ENCODE peak calls at places on chromosomes 1 and 21, in nine cellular contexts. N is CD8-positive, alpha-beta T cell; R is neural progenitor cell; B is fibroblast of lung; X is effector memory CD4-positive, alpha-beta T cell; W is psoas muscle; I is esophagus squamous epithelium; V is pancreas; S is uterus. U is an unnamed sample.

GRCh38 chr1:23341829-23342697 is 2.0 kb downstream of the HNRNPR start:
- DNase-seq in N (no peak), R (no peak), B (peak; percentile 17), X (no peak), W (no peak), I (no peak), V (no peak), S (no peak), U (no peak)

GRCh38 chr1:83026745-83027144 is 972.2 kb downstream of the TTLL7 start:
- DNase-seq in N (no peak), R (no peak), B (peak; percentile 16), X (no peak), W (no peak), I (no peak), V (no peak), S (no peak), U (no peak)

GRCh38 chr1:99858285-99858684 is 8.1 kb downstream of the AGL start:
- DNase-seq in N (no peak), R (no peak), B (no peak), X (no peak), W (no peak), I (no peak), V (no peak), S (no peak), U (no peak)

GRCh38 chr1:37472994-37473393 is 1.4 kb upstream of the ZC3H12A start:
- DNase-seq in N (no peak), R (no peak), B (no peak), X (no peak), W (no peak), I (no peak), V (no peak), S (no peak), U (no peak)

GRCh38 chr1:246602194-246602593 is 35.9 kb downstream of the CNST start:
- DNase-seq in N (no peak), R (no peak), B (peak; percentile 73), X (no peak), W (no peak), I (no peak), V (no peak), S (no peak), U (no peak)

GRCh38 chr1:89598450-89599331 is 34.2 kb upstream of the LRRC8C start:
- DNase-seq in N (no peak), R (peak; percentile 18), B (no peak), X (no peak), W (no peak), I (no peak), V (no peak), S (no peak), U (no peak)

GRCh38 chr1:16905112-16905855 is 9.5 kb downstream of the RNU1-2 start:
- DNase-seq in N (no peak), R (peak; percentile 76), B (peak; percentile 87), X (peak; percentile 30), W (no peak), I (no peak), V (no peak), S (no peak), U (no peak)

GRCh38 chr1:210189426-210189825 is 43.2 kb upstream of the SERTAD4 start:
- DNase-seq in N (no peak), R (no peak), B (no peak), X (no peak), W (no peak), I (no peak), V (no peak), S (no peak), U (no peak)

GRCh38 chr1:54499097-54500029 is 48.7 kb upstream of the ACOT11 start:
- DNase-seq in N (no peak), R (peak; percentile 77), B (peak; percentile 56), X (no peak), W (no peak), I (no peak), V (peak; percentile 67), S (peak; percentile 41), U (no peak)

GRCh38 chr1:215476541-215476940 is 90.6 kb upstream of the KCTD3 start:
- DNase-seq in N (no peak), R (no peak), B (peak; percentile 75), X (no peak), W (no peak), I (no peak), V (no peak), S (no peak), U (no peak)

GRCh38 chr1:41742219-41742618 is 176.5 kb downstream of the HIVEP3 start:
- DNase-seq in N (no peak), R (no peak), B (peak; percentile 89), X (no peak), W (no peak), I (no peak), V (no peak), S (no peak), U (no peak)

GRCh38 chr1:33326690-33327300 is 5.9 kb upstream of the A3GALT2 start:
- DNase-seq in N (no peak), R (no peak), B (no peak), X (no peak), W (peak; percentile 55), I (no peak), V (no peak), S (no peak), U (no peak)

GRCh38 chr1:184499626-184500025 is 112.8 kb downstream of the C1orf21 start:
- DNase-seq in N (no peak), R (peak; percentile 53), B (peak; percentile 35), X (no peak), W (no peak), I (no peak), V (no peak), S (no peak), U (no peak)

GRCh38 chr1:200072636-200073285 is 45.3 kb downstream of the NR5A2 start:
- DNase-seq in N (no peak), R (no peak), B (no peak), X (no peak), W (no peak), I (no peak), V (no peak), S (no peak), U (no peak)

GRCh38 chr1:216846339-216846738 is 123.1 kb upstream of the ESRRG start:
- DNase-seq in N (no peak), R (no peak), B (no peak), X (no peak), W (no peak), I (no peak), V (no peak), S (no peak), U (no peak)

GRCh38 chr1:231338270-231339128 is at the start of gene SPRTN:
- DNase-seq in N (no peak), R (peak; percentile 73), B (no peak), X (no peak), W (no peak), I (no peak), V (no peak), S (no peak), U (no peak)

GRCh38 chr1:168331569-168331968 is 50.9 kb downstream of the TBX19 start:
- DNase-seq in N (no peak), R (no peak), B (no peak), X (no peak), W (no peak), I (no peak), V (no peak), S (no peak), U (no peak)

GRCh38 chr1:246417152-246417812 is 89.8 kb downstream of the SMYD3 start:
- DNase-seq in N (no peak), R (no peak), B (peak; percentile 87), X (no peak), W (no peak), I (no peak), V (no peak), S (no peak), U (no peak)

GRCh38 chr1:167013124-167013900 is 24.2 kb downstream of the MAEL start:
- DNase-seq in N (no peak), R (no peak), B (no peak), X (no peak), W (no peak), I (no peak), V (no peak), S (no peak), U (no peak)

GRCh38 chr21:23963454-23963853 is 1643.8 kb downstream of the MRPL39 start:
- DNase-seq in N (no peak), R (no peak), B (peak; percentile 20), X (no peak), W (no peak), I (no peak), V (no peak), S (no peak), U (no peak)
- H3K9me3 ChIP-seq in N (no peaks in the 10 kb centered on the region), R (no peaks in the 10 kb centered on the region), B (no peaks in the 10 kb centered on the region), X (no peaks in the 10 kb centered on the region), W (no peaks in the 10 kb centered on the region), I (peaks cover 8% of the 10 kb centered on the region), V (no peaks in the 10 kb centered on the region), S (no peaks in the 10 kb centered on the region), U (peaks cover 9% of the 10 kb centered on the region)

GRCh38 chr1:15691434-15692032 is 7.4 kb downstream of the PLEKHM2 start:
- DNase-seq in N (no peak), R (no peak), B (no peak), X (no peak), W (peak; percentile 81), I (no peak), V (peak; percentile 12), S (peak; percentile 38), U (peak; percentile 59)
- H3K27ac ChIP-seq in N (no peak overlapping the region), R (no peak overlapping the region), B (no peak overlapping the region), X (no peak overlapping the region), W (peak overlapping the region; percentile 77), I (peak overlapping the region; percentile 43), V (no peak overlapping the region), S (peak overlapping the region; percentile 39), U (peak overlapping the region; percentile 67)

GRCh38 chr1:201647094-201647493 is 108.2 kb downstream of the NAV1 start:
- DNase-seq in N (no peak), R (no peak), B (no peak), X (no peak), W (no peak), I (no peak), V (no peak), S (no peak), U (no peak)
- H3K4me3 ChIP-seq in N (no peak overlapping the region), R (peak overlapping the region; percentile 58), B (peak overlapping the region; percentile 80), X (no peak overlapping the region), W (no peak overlapping the region), I (no peak overlapping the region), V (no peak overlapping the region), S (no peak overlapping the region), U (peak overlapping the region; percentile 82)

GRCh38 chr1:3411806-3412205 is 42.7 kb upstream of the ARHGEF16 start:
- DNase-seq in N (no peak), R (no peak), B (no peak), X (no peak), W (no peak), I (no peak), V (no peak), S (no peak), U (no peak)

GRCh38 chr1:3408751-3409266 is 45.7 kb upstream of the ARHGEF16 start:
- DNase-seq in N (no peak), R (no peak), B (no peak), X (no peak), W (no peak), I (no peak), V (no peak), S (no peak), U (no peak)

GRCh38 chr1:3412376-3412775 is 42.1 kb upstream of the ARHGEF16 start:
- DNase-seq in N (no peak), R (no peak), B (no peak), X (no peak), W (no peak), I (no peak), V (no peak), S (no peak), U (no peak)

GRCh38 chr1:3410435-3410915 is 44.0 kb upstream of the ARHGEF16 start:
- DNase-seq in N (no peak), R (no peak), B (no peak), X (no peak), W (no peak), I (no peak), V (no peak), S (no peak), U (no peak)

GRCh38 chr1:3409737-3410434 is 44.6 kb upstream of the ARHGEF16 start:
- DNase-seq in N (no peak), R (peak; percentile 85), B (peak; percentile 57), X (no peak), W (peak; percentile 70), I (no peak), V (no peak), S (peak; percentile 56), U (peak; percentile 54)
- H3K9me3 ChIP-seq in N (no peaks in the 10 kb centered on the region), R (no peaks in the 10 kb centered on the region), B (no peaks in the 10 kb centered on the region), X (no peaks in the 10 kb centered on the region), W (no peaks in the 10 kb centered on the region), I (no peaks in the 10 kb centered on the region), V (no peaks in the 10 kb centered on the region), S (no peaks in the 10 kb centered on the region), U (no peaks in the 10 kb centered on the region)

U was measured in left ventricle myocardium inferior.